ENCODE peak calls at places on chromosomes 1 and 21, in eight cellular contexts. Y, M, N, S, W, A, E and I are unnamed samples.

GRCh38 chr1:31033573-31033972 is 31.9 kb downstream of the PUM1 start:
- DNase-seq in Y (peak), M (no peak), N (no peak), S (no peak), W (no peak), A (no peak), E (no peak), I (no peak)

GRCh38 chr21:32977216-32977615 is 48.5 kb upstream of the OLIG2 start:
- DNase-seq in Y (no peak), M (no peak), N (no peak), S (no peak), W (no peak), A (no peak), E (no peak), I (no peak)

GRCh38 chr1:42962641-42963377 is 4.1 kb upstream of the SLC2A1 start:
- DNase-seq in Y (peak), M (no peak), N (peak), S (peak), W (no peak), A (no peak), E (peak), I (peak)

GRCh38 chr1:84272401-84272800 is 29.1 kb upstream of the SAMD13 start:
- DNase-seq in Y (peak), M (no peak), N (no peak), S (no peak), W (no peak), A (no peak), E (no peak), I (no peak)

GRCh38 chr1:228045871-228046270 is 36.6 kb upstream of the ARF1 start:
- DNase-seq in Y (no peak), M (peak), N (no peak), S (no peak), W (no peak), A (no peak), E (no peak), I (no peak)

GRCh38 chr21:36928960-36929359 is 37.5 kb downstream of the HLCS start:
- DNase-seq in Y (no peak), M (no peak), N (no peak), S (no peak), W (peak), A (no peak), E (no peak), I (no peak)

GRCh38 chr21:36704281-36704957 is 5.5 kb downstream of the SIM2 start:
- DNase-seq in Y (no peak), M (no peak), N (no peak), S (no peak), W (no peak), A (no peak), E (no peak), I (no peak)

GRCh38 chr1:178470411-178470960 is 26.3 kb downstream of the CLEC20A start:
- DNase-seq in Y (peak), M (no peak), N (no peak), S (no peak), W (no peak), A (no peak), E (no peak), I (peak)

GRCh38 chr1:189125694-189126093 is 1352.0 kb downstream of the BRINP3 start:
- DNase-seq in Y (no peak), M (no peak), N (no peak), S (no peak), W (no peak), A (no peak), E (no peak), I (no peak)

GRCh38 chr1:20448626-20449215 is 37.3 kb downstream of the CAMK2N1 start:
- DNase-seq in Y (no peak), M (peak), N (no peak), S (no peak), W (no peak), A (no peak), E (no peak), I (no peak)

GRCh38 chr21:44485254-44485793 is 30.0 kb downstream of the LRRC3 start:
- DNase-seq in Y (no peak), M (no peak), N (peak), S (no peak), W (peak), A (peak), E (no peak), I (peak)

GRCh38 chr1:220344745-220345144 is 72.5 kb upstream of the RAB3GAP2 start:
- DNase-seq in Y (no peak), M (no peak), N (no peak), S (no peak), W (no peak), A (no peak), E (no peak), I (no peak)

GRCh38 chr21:26842300-26842699 is 2.9 kb downstream of the ADAMTS1 start:
- DNase-seq in Y (no peak), M (no peak), N (no peak), S (peak), W (no peak), A (no peak), E (no peak), I (peak)

GRCh38 chr1:38134294-38134755 is 87.7 kb upstream of the POU3F1 start:
- DNase-seq in Y (no peak), M (no peak), N (no peak), S (no peak), W (no peak), A (no peak), E (no peak), I (no peak)

GRCh38 chr1:18632218-18632588 is 1.6 kb downstream of the PAX7 start:
- DNase-seq in Y (no peak), M (no peak), N (no peak), S (no peak), W (no peak), A (no peak), E (no peak), I (no peak)

GRCh38 chr1:230292739-230293720 is 133.1 kb downstream of the PGBD5 start:
- DNase-seq in Y (peak), M (peak), N (no peak), S (no peak), W (no peak), A (no peak), E (no peak), I (no peak)

GRCh38 chr1:206912445-206913095 is 9.2 kb downstream of the FCMR start:
- DNase-seq in Y (peak), M (no peak), N (peak), S (peak), W (no peak), A (no peak), E (no peak), I (peak)

GRCh38 chr1:172946814-172947507 is 103.8 kb downstream of the TNFSF18 start:
- DNase-seq in Y (peak), M (no peak), N (no peak), S (no peak), W (no peak), A (no peak), E (no peak), I (no peak)

GRCh38 chr1:180213401-180214177 is 16.5 kb upstream of the LHX4 start:
- DNase-seq in Y (peak), M (peak), N (no peak), S (no peak), W (no peak), A (no peak), E (no peak), I (peak)

GRCh38 chr1:5720484-5720883 is 271.7 kb downstream of the NPHP4 start:
- DNase-seq in Y (peak), M (no peak), N (no peak), S (no peak), W (no peak), A (no peak), E (no peak), I (no peak)

GRCh38 chr1:204255225-204255624 is 41.4 kb upstream of the GOLT1A start:
- DNase-seq in Y (no peak), M (no peak), N (no peak), S (no peak), W (no peak), A (no peak), E (no peak), I (no peak)

GRCh38 chr1:27350673-27351540 is 9.1 kb downstream of the SYTL1 start:
- DNase-seq in Y (no peak), M (peak), N (peak), S (peak), W (no peak), A (no peak), E (no peak), I (peak)

GRCh38 chr21:43206231-43207042 is 37.6 kb downstream of the CRYAA start:
- DNase-seq in Y (no peak), M (peak), N (no peak), S (no peak), W (no peak), A (no peak), E (peak), I (no peak)

GRCh38 chr1:239922778-239923522 is 168.7 kb upstream of the FMN2 start:
- DNase-seq in Y (peak), M (no peak), N (peak), S (no peak), W (no peak), A (no peak), E (no peak), I (no peak)

GRCh38 chr1:116179398-116179797 is 68.2 kb downstream of the MAB21L3 start:
- DNase-seq in Y (no peak), M (no peak), N (no peak), S (no peak), W (no peak), A (no peak), E (no peak), I (peak)

GRCh38 chr1:33388989-33389771 is 41.7 kb downstream of the PHC2 start:
- DNase-seq in Y (no peak), M (no peak), N (peak), S (peak), W (no peak), A (no peak), E (no peak), I (peak)

GRCh38 chr1:195345149-195345548 is 1263.1 kb downstream of the KCNT2 start:
- DNase-seq in Y (peak), M (peak), N (no peak), S (no peak), W (no peak), A (no peak), E (no peak), I (no peak)

GRCh38 chr1:1054099-1054700 is 19.9 kb downstream of the RNF223 start:
- DNase-seq in Y (no peak), M (no peak), N (no peak), S (no peak), W (no peak), A (no peak), E (no peak), I (no peak)

GRCh38 chr1:226943156-226943555 is 3.1 kb downstream of the COQ8A start:
- DNase-seq in Y (no peak), M (no peak), N (no peak), S (no peak), W (no peak), A (no peak), E (no peak), I (no peak)

GRCh38 chr1:243903904-243904303 is 53.9 kb upstream of the AKT3 start:
- DNase-seq in Y (peak), M (no peak), N (peak), S (no peak), W (no peak), A (no peak), E (no peak), I (peak)

GRCh38 chr21:27505516-27505915 is 538.6 kb upstream of the ADAMTS5 start:
- DNase-seq in Y (no peak), M (no peak), N (peak), S (no peak), W (no peak), A (peak), E (no peak), I (peak)

GRCh38 chr1:181930187-181930586 is 131.3 kb downstream of the ZNF648 start:
- DNase-seq in Y (no peak), M (no peak), N (no peak), S (no peak), W (no peak), A (no peak), E (no peak), I (no peak)

GRCh38 chr1:31981976-31982375 is 31.7 kb upstream of the KHDRBS1 start:
- DNase-seq in Y (no peak), M (no peak), N (no peak), S (no peak), W (no peak), A (no peak), E (no peak), I (no peak)

GRCh38 chr1:242211254-242212022 is 212.5 kb upstream of the MAP1LC3C start:
- DNase-seq in Y (no peak), M (no peak), N (no peak), S (no peak), W (no peak), A (no peak), E (no peak), I (no peak)

GRCh38 chr1:29239142-29239541 is 2.8 kb downstream of the PTPRU start:
- DNase-seq in Y (peak), M (peak), N (no peak), S (no peak), W (no peak), A (no peak), E (no peak), I (no peak)

GRCh38 chr1:228261706-228262105 is 53.9 kb downstream of the OBSCN start:
- DNase-seq in Y (no peak), M (no peak), N (no peak), S (no peak), W (no peak), A (no peak), E (no peak), I (no peak)

GRCh38 chr1:45870500-45870899 is 67.1 kb downstream of the MAST2 start:
- DNase-seq in Y (peak), M (no peak), N (no peak), S (no peak), W (no peak), A (no peak), E (no peak), I (no peak)

GRCh38 chr1:8217011-8217711 is 100.8 kb upstream of the SLC45A1 start:
- DNase-seq in Y (no peak), M (peak), N (no peak), S (no peak), W (peak), A (no peak), E (no peak), I (peak)
- TF ChIP-seq CTCF in Y (no peak), M (no peak), N (no peak), S (no peak), W (no peak), A (no peak), E (no peak), I (no peak)

GRCh38 chr1:72018562-72018961 is 263.8 kb downstream of the NEGR1 start:
- DNase-seq in Y (no peak), M (no peak), N (no peak), S (no peak), W (no peak), A (no peak), E (no peak), I (no peak)

DNA sequence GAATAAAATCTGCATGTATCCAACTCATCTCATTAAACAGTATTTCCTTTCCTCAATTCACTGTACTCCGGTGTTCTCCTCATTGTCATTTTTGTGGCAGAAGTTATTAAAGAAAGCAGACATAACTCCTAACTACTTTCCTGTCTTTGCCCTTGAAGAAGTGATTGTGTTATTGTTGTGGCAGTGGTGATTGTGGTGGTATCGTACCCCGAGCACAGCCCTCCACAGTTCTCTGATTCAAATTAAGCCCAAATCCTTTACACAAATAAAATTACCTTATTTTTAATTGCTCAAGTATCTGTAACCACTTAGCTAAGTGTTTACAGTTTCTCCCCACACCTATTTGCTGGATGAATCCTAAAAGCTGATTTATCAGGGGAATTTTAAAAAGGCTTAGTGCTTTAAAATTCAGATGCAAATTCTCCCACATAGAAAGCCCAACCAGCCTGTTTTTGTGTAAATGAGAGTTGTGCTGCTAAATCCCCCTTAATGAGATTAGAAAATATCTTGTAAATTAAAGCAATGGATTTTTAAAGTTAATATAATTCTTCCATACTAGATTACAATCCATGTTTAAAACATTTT is 259.2 kb downstream of the NEGR1 start:
- DNase-seq in Y (no peak), M (no peak), N (no peak), S (no peak), W (no peak), A (no peak), E (no peak), I (no peak)
- H3K4me3 ChIP-seq in Y (no peak), M (no peak), N (no peak), S (no peak), W (no peak), A (no peak), E (no peak), I (no peak)

GRCh38 chr1:107750364-107750959 is 214.5 kb downstream of the VAV3 start:
- DNase-seq in Y (peak), M (no peak), N (peak), S (peak), W (peak), A (peak), E (no peak), I (peak)

GRCh38 chr1:107748529-107748928 is 216.5 kb downstream of the VAV3 start:
- DNase-seq in Y (peak), M (no peak), N (peak), S (no peak), W (no peak), A (peak), E (no peak), I (peak)
- TF ChIP-seq CTCF in Y (peak), M (peak), N (peak), S (no peak), W (no peak), A (peak), E (no peak), I (peak)

DNA sequence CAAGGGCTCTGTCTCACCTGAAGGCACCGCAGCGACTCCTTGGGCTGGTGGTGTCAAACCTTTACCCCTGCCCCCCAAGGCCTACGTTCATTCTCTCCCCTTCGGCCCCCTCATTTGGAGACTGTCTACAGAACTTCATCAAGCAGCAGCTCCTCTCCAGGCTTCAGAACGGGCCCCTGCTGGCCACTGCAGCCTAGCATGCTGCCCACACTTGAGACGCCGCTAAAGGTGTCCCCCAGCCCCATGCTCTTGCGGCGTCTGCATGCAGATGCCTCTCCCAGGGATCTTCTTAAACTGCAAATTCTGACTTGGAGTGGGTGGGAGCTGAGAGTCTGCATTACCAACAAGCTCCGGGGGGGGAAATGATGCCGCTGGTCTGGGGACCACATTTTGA is 104.2 kb downstream of the PRDM2 start:
- DNase-seq in Y (no peak), M (no peak), N (no peak), S (no peak), W (no peak), A (no peak), E (no peak), I (no peak)
- H3K4me3 ChIP-seq in Y (no peak), M (no peak), N (no peak), S (no peak), W (no peak), A (no peak), E (no peak), I (no peak)

DNA sequence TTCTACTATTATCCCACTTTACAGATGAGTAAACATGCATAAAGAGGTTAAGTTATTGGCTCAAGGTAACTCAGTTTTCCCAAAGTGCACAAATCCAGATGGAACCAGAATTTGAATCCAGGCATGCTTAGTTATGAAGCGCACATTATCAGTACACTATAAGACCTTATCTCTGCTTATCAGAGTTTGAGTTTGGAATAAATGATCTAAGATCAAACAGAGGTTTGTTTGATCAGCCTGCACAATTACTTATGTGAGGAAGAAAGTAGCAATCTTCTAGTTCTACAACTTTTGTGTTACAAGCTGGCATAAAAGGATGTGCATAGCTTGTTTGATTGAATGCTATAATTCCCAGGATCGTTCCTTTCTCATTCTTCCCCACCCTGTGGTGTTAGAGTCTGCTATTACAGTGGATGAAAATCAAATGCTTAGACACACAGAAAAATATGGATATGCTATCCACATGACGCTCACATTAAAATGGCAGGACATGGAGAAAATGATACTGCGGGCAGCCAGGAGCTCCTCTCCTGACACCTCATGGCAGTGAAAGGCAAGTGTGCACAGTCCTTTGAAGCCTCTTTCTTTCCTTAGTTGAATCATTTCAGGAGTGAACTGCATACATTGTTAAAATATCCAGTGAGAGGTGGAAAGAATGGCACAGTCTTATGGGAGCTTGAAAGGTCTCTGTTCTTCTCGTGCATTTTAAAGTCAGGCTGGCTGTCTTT is 24.0 kb upstream of the PBX1 start:
- DNase-seq in Y (no peak), M (no peak), N (no peak), S (no peak), W (no peak), A (no peak), E (no peak), I (no peak)
- TF ChIP-seq CTCF in Y (no peak), M (no peak), N (no peak), S (no peak), W (no peak), A (no peak), E (no peak), I (no peak)